ENCODE peak calls at places on chromosomes 11 and 22, in four cellular contexts. U, F, D and B are unnamed samples.

GRCh38 chr22:25563757-25564319 is 637 bp upstream of the GRK3 start:
- DNase-seq in D (no peak), U (peak), F (no peak), B (peak)

GRCh38 chr22:19884954-19885751 is 30.5 kb upstream of the GNB1L start:
- DNase-seq in F (no peak), D (no peak), U (no peak), B (peak)

GRCh38 chr11:44572884-44573283 is 7.4 kb downstream of the CD82 start:
- DNase-seq in D (no peak), F (no peak), U (no peak), B (no peak)

GRCh38 chr11:45142241-45142885 is 4.1 kb upstream of the PRDM11 start:
- DNase-seq in U (no peak), F (no peak), D (peak), B (no peak)

GRCh38 chr11:78149646-78150045 is 10.2 kb upstream of the ALG8 start:
- DNase-seq in D (peak), F (no peak), U (peak), B (no peak)

GRCh38 chr11:8959546-8960166 is 4.6 kb downstream of the TMEM9B start:
- DNase-seq in U (peak), D (peak), F (no peak), B (no peak)

GRCh38 chr11:122149232-122149631 is 33.2 kb upstream of the BLID start:
- DNase-seq in D (no peak), U (no peak), F (no peak), B (no peak)

GRCh38 chr11:69637956-69638871 is 2.7 kb upstream of the CCND1 start:
- DNase-seq in U (peak), D (peak), F (no peak), B (peak)

GRCh38 chr11:46513934-46514342 is 79.9 kb downstream of the AMBRA1 start:
- DNase-seq in D (no peak), F (no peak), U (peak), B (no peak)

GRCh38 chr11:94654201-94654600 is 87.0 kb downstream of the PIWIL4 start:
- DNase-seq in D (no peak), U (no peak), F (no peak), B (no peak)

GRCh38 chr22:30481711-30482110 is 9.9 kb upstream of the SEC14L3 start:
- DNase-seq in F (no peak), U (peak), D (peak), B (no peak)

GRCh38 chr11:133064152-133064877 is 468.0 kb downstream of the OPCML start:
- DNase-seq in F (no peak), U (peak), D (peak), B (peak)

GRCh38 chr11:65436412-65437032 is 13.9 kb downstream of the NEAT1 start:
- DNase-seq in F (no peak), U (peak), D (no peak), B (no peak)

GRCh38 chr22:46941958-46942815 is 179.7 kb downstream of the TBC1D22A start:
- DNase-seq in U (peak), D (no peak), F (no peak), B (peak)

GRCh38 chr22:48083502-48083901 is 1321.1 kb downstream of the TBC1D22A start:
- DNase-seq in D (no peak), F (no peak), U (no peak), B (no peak)

GRCh38 chr22:49533886-49534285 is 293.8 kb downstream of the BRD1 start:
- DNase-seq in U (no peak), D (no peak), F (no peak), B (no peak)

GRCh38 chr11:1310772-1311468 is 1.5 kb upstream of the TOLLIP start:
- DNase-seq in U (no peak), D (no peak), F (no peak), B (no peak)